ENCODE peak calls at places on chromosomes 7 and 10, in ten cellular contexts. O is GM06990; T is bronchial epithelial cell; L is memory B cell; X is fibroblast of lung; C is activated naive CD8-positive, alpha-beta T cell treated with anti-CD3 and anti-CD28 coated beads, Interleukin-2, amount 50 U/mL, for 24 hours; I is AG09309; S is effector memory CD4-positive, alpha-beta T cell; H is amniotic stem cell; B is breast epithelium. P is an unnamed sample.

GRCh38 chr10:79404231-79404609 is 41.2 kb downstream of the ZCCHC24 start:
- DNase-seq in S (no peak), O (no peak), L (no peak), H (no peak), B (peak; percentile 64), I (peak; percentile 61), X (peak; percentile 82), T (no peak), C (no peak), P (no peak)

GRCh38 chr10:104197364-104197763 is 34.8 kb downstream of the CFAP43 start:
- DNase-seq in T (peak; percentile 90), H (no peak), B (no peak), X (no peak), L (no peak), I (no peak), O (no peak), S (no peak), C (no peak), P (no peak)

GRCh38 chr10:91340613-91341362 is 69.4 kb upstream of the HECTD2 start:
- DNase-seq in L (no peak), C (no peak), O (no peak), X (peak; percentile 96), I (peak; percentile 79), S (no peak), B (no peak), T (peak; percentile 98), H (peak; percentile 72), P (peak; percentile 41)

GRCh38 chr10:72087969-72088878 is at the start of gene SPOCK2:
- DNase-seq in O (no peak), T (peak; percentile 29), S (peak; percentile 77), H (no peak), C (peak; percentile 67), L (peak; percentile 48), X (no peak), B (no peak), I (no peak), P (peak; percentile 72)

GRCh38 chr7:150406565-150407421 is 27.7 kb downstream of the ZNF775 start:
- DNase-seq in S (no peak), B (no peak), X (no peak), T (no peak), I (no peak), H (no peak), O (peak; percentile 74), C (peak; percentile 45), L (peak; percentile 65), P (no peak)

GRCh38 chr10:70234668-70235447 is 1.6 kb upstream of the PPA1 start:
- DNase-seq in B (no peak), O (no peak), X (peak; percentile 40), C (no peak), S (no peak), T (no peak), I (peak; percentile 91), H (peak; percentile 27), L (no peak), P (no peak)

GRCh38 chr7:17719998-17720397 is 220.3 kb downstream of the SNX13 start:
- DNase-seq in C (no peak), O (no peak), T (peak; percentile 25), X (no peak), L (no peak), S (no peak), B (no peak), H (no peak), I (no peak), P (no peak)

GRCh38 chr10:69409968-69410367 is 6.8 kb downstream of the TACR2 start:
- DNase-seq in B (peak; percentile 40), C (no peak), T (no peak), L (peak; percentile 76), I (no peak), S (no peak), H (no peak), O (no peak), X (no peak), P (no peak)

GRCh38 chr10:129744896-129745750 is 219.0 kb downstream of the EBF3 start:
- DNase-seq in B (no peak), O (no peak), H (no peak), L (no peak), S (no peak), T (no peak), I (no peak), X (no peak), C (no peak), P (no peak)

GRCh38 chr7:77903597-77903996 is 105.0 kb downstream of the PHTF2 start:
- DNase-seq in C (no peak), I (no peak), S (no peak), H (no peak), O (no peak), B (no peak), L (peak; percentile 9), X (peak; percentile 6), T (peak; percentile 10), P (no peak)

GRCh38 chr7:96402913-96403312 is 81.0 kb upstream of the SLC25A13 start:
- DNase-seq in T (no peak), X (no peak), L (no peak), H (no peak), B (no peak), C (no peak), O (no peak), S (no peak), I (no peak), P (no peak)

GRCh38 chr10:66837335-66837734 is 88.5 kb upstream of the LRRTM3 start:
- DNase-seq in I (no peak), O (no peak), L (no peak), T (no peak), H (no peak), S (no peak), C (no peak), B (no peak), X (peak; percentile 81), P (no peak)

GRCh38 chr10:117884592-117884991 is 162.1 kb downstream of the RAB11FIP2 start:
- DNase-seq in C (no peak), O (no peak), H (no peak), X (no peak), S (no peak), L (no peak), B (no peak), T (no peak), I (no peak), P (no peak)

P was measured in frontal cortex.